ENCODE peak calls at places on chromosomes 13 and 19, in six cellular contexts. Y, Z, A, Q, S and P are unnamed samples.
A peak's percentile ranks its signal among the peaks of the same experiment; 100 is the strongest.

GRCh38 chr13:51341804-51342203 is 2.3 kb downstream of the SERPINE3 start:
- DNase-seq in Y (no peak), Z (no peak), A (no peak), Q (no peak), S (no peak), P (no peak)

GRCh38 chr13:48431987-48432615 is 19.2 kb upstream of the LPAR6 start:
- DNase-seq in Y (no peak), Z (no peak), A (no peak), Q (peak; percentile 73), S (no peak), P (peak; percentile 76)

GRCh38 chr19:31166206-31166605 is 183.0 kb downstream of the TSHZ3 start:
- DNase-seq in Y (no peak), Z (no peak), A (peak; percentile 19), Q (no peak), S (no peak), P (no peak)

GRCh38 chr19:41540041-41540695 is 35.8 kb upstream of the CEACAM21 start:
- DNase-seq in Y (no peak), Z (no peak), A (no peak), Q (peak; percentile 20), S (no peak), P (no peak)

GRCh38 chr13:48563611-48564010 is 30.7 kb upstream of the RCBTB2 start:
- DNase-seq in Y (no peak), Z (no peak), A (no peak), Q (no peak), S (no peak), P (no peak)

GRCh38 chr13:110698689-110699088 is 7.2 kb downstream of the CARS2 start:
- DNase-seq in Y (no peak), Z (no peak), A (no peak), Q (no peak), S (no peak), P (no peak)

GRCh38 chr19:51359294-51359693 is 6.9 kb downstream of the ETFB start:
- DNase-seq in Y (no peak), Z (no peak), A (no peak), Q (peak; percentile 90), S (peak; percentile 70), P (peak; percentile 91)

GRCh38 chr13:48817166-48817802 is 158.4 kb upstream of the FNDC3A start:
- DNase-seq in Y (no peak), Z (no peak), A (no peak), Q (no peak), S (no peak), P (no peak)

GRCh38 chr19:47469719-47470118 is 2.0 kb downstream of the SLC8A2 start:
- DNase-seq in Y (no peak), Z (no peak), A (no peak), Q (no peak), S (no peak), P (no peak)

GRCh38 chr19:48194041-48194871 is 23.8 kb downstream of the ZSWIM9 start:
- DNase-seq in Y (no peak), Z (no peak), A (peak; percentile 75), Q (no peak), S (no peak), P (no peak)

GRCh38 chr19:53809518-53810186 is 14.5 kb downstream of the NLRP12 start:
- DNase-seq in Y (no peak), Z (no peak), A (peak; percentile 89), Q (no peak), S (peak; percentile 17), P (no peak)

GRCh38 chr13:32849369-32849768 is 166.9 kb upstream of the KL start:
- DNase-seq in Y (no peak), Z (no peak), A (peak; percentile 29), Q (no peak), S (no peak), P (no peak)

GRCh38 chr19:55705972-55706371 is 30.9 kb downstream of the EPN1 start:
- DNase-seq in Y (no peak), Z (no peak), A (no peak), Q (no peak), S (no peak), P (no peak)
- TF ChIP-seq CTCF in Y (no peak), Z (no peak), A (no peak), Q (no peak), S (no peak), P (no peak)

GRCh38 chr19:33301011-33301899 is 1.1 kb downstream of the CEBPA start:
- DNase-seq in Y (no peak), Z (no peak), A (peak; percentile 73), Q (peak; percentile 11), S (no peak), P (no peak)

GRCh38 chr19:33299061-33299665 is 3.2 kb downstream of the CEBPA start:
- DNase-seq in Y (peak; percentile 32), Z (no peak), A (peak; percentile 40), Q (no peak), S (no peak), P (no peak)

GRCh38 chr19:33301900-33302174 is 497 bp downstream of the CEBPA start:
- DNase-seq in Y (no peak), Z (no peak), A (no peak), Q (no peak), S (no peak), P (no peak)

GRCh38 chr19:33298146-33298911 is 4.0 kb downstream of the CEBPA start:
- DNase-seq in Y (no peak), Z (no peak), A (peak; percentile 47), Q (no peak), S (no peak), P (no peak)

DNA sequence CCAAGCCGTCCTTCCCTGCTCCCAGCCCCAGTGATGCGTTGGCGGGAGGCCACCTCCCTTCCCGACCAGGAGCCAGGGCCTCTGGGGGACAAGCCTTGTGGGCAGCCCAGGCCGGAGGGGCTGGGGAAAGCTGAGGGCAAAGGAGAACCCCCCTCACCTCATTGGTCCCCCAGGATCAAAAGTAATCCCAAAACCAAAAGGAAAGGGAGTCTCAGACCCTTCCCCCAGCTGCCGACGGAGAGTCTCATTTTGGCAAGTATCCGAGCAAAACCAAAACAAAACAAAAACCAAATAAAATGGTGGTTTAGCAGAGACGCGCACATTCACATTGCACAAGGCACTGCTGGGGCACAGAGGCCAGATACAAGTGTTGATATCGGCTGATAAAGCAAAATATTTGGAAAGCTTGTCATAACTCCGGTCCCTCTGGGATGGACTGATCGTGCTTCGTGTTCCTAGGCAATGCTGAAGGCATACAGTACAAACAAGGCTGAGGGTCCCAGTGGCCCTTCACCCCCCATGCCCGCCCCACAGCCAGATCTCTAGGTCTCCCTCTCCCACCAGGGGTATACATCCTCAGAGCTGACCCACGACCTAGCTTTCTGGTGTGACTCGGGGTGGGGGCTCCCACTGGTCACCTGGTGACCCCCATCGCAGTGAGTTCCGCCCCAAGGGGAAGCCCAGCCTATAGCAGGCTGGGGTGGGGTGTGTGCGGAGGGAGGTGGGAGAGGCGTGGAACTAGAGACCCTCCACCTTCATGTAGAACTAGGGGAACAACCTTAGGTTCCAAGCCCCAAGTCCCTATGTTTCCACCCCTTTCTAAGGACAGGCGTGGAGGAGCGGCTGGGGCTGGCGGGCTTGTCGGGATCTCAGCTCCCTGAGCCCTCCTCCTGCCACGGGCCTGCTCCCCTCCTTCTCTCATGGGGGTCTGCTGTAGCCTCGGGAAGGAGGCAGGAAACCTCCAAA is 2.0 kb downstream of the CEBPA start:
- DNase-seq in Y (peak; percentile 30), Z (no peak), A (no peak), Q (peak; percentile 12), S (no peak), P (no peak)
- H3K4me3 ChIP-seq in Y (peak overlapping the region; percentile 63), Z (peak overlapping the region; percentile 55), A (no peak overlapping the region), Q (peak overlapping the region; percentile 20), S (peak overlapping the region; percentile 21), P (no peak overlapping the region)

GRCh38 chr19:54881884-54882283 is 7.8 kb downstream of the FCAR start:
- DNase-seq in Y (no peak), Z (no peak), A (no peak), Q (no peak), S (no peak), P (no peak)

GRCh38 chr19:54883228-54883627 is 9.2 kb downstream of the FCAR start:
- DNase-seq in Y (no peak), Z (no peak), A (no peak), Q (no peak), S (no peak), P (no peak)

GRCh38 chr19:54882758-54883157 is 8.7 kb downstream of the FCAR start:
- DNase-seq in Y (no peak), Z (no peak), A (no peak), Q (no peak), S (peak; percentile 40), P (no peak)
- TF ChIP-seq CTCF in Y (no peak), Z (no peak), A (peak; percentile 61), Q (no peak), S (peak; percentile 50), P (no peak)

DNA sequence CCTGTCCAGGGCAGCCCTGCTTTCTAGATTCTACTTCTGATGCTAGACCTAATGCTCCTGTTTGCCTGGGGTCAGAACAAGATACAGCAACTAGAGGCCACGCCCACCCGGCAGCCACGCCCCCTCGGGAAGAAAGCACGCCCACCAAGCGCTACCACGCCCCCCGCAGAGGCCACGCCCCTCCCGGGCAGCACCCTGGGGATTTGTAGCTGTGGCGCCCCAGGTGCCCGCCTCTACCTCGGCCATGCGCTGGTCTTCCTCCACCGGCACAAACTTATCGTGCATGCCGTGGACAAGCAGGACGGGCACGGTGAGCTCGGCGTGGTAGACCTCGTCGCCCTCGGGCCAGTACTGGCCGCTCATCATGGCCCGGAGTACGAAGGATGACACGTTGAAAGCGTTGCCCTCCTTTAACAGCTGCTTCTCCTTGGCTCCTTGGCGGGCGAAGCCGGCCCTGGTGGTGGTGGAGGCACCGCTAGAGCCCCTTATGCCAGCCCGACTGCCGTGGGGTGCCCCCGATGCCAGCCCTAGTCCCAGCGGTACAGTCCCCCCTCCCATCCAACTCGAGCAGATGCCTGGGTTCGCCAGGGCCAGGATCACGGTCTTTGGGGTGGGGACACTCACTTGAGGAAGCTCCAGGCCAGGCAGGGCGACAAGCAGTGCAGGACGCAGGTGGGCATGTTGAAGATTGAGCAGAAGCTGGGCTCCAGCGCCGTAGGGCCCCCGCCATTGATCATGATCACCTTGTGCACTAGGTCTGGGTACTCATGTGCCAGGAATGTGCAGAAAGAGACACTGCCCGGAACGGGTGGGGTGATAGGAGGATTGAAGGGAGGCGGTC is 9.0 kb downstream of the ABHD8 start:
- DNase-seq in Y (no peak), Z (no peak), A (peak; percentile 96), Q (no peak), S (no peak), P (no peak)
- H3K4me3 ChIP-seq in Y (no peak overlapping the region), Z (no peak overlapping the region), A (no peak overlapping the region), Q (no peak overlapping the region), S (no peak overlapping the region), P (no peak overlapping the region)

DNA sequence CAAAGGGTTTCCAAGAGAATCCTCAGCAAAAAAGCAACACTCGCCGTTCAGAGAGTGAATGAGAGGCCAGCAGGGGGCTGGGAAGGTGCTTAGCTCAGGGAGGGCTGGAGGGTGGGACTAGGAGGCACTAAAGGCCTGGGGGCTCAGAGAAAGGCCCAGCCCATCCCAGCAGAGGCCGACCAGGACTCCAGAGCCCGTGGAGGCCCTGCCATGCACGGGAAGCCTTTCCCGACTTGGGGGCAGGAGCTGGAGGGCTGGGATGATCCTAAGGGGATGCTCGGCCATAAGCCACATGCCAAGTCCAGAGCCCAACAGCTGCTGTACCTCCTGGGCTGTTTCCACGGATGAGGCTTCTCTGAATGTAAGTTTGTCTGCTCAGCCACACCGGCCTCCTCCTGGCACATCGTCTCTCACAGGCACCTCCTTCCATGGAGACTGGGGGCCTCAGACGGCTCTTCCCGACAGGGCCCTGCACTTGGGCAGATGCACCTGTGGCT is 19.5 kb downstream of the RASA3 start:
- DNase-seq in Y (peak; percentile 15), Z (peak; percentile 8), A (peak; percentile 90), Q (no peak), S (no peak), P (no peak)
- TF ChIP-seq CTCF in Y (no peak), Z (no peak), A (peak; percentile 70), Q (no peak), S (no peak), P (no peak)